ENCODE peak calls at places on chromosomes 11 and 22, in nine cellular contexts. Z is stimulated activated CD4-positive, alpha-beta T cell treated with anti-CD3 and anti-CD28 coated beads, Interleukin-4, amount 100 ng/mL, for 48 hours; P is KBM-7; E is heart left ventricle; L is Right ventricle myocardium inferior; F is GM12865; O is AG10803; G is hypothalamus; M is HTR-8/SVneo. H is an unnamed sample.

GRCh38 chr11:134657631-134658030 is 245.6 kb upstream of the B3GAT1 start:
- DNase-seq in F (no peak), G (no peak), Z (no peak), P (no peak), E (no peak), O (no peak), M (no peak), L (no peak), H (no peak)

GRCh38 chr22:36432592-36433317 is 45.0 kb upstream of the MYH9 start:
- DNase-seq in F (no peak), E (no peak), Z (no peak), P (no peak), L (no peak), O (peak; percentile 64), G (no peak), M (no peak), H (no peak)

GRCh38 chr22:50022171-50022819 is 9.7 kb upstream of the IL17REL start:
- DNase-seq in E (no peak), L (no peak), M (no peak), P (no peak), F (no peak), Z (no peak), G (no peak), O (no peak), H (no peak)

GRCh38 chr11:128388182-128388815 is 199.1 kb downstream of the ETS1 start:
- DNase-seq in Z (no peak), O (no peak), L (no peak), G (no peak), E (no peak), F (no peak), M (no peak), P (no peak), H (no peak)

GRCh38 chr11:92941676-92942571 is 27.5 kb upstream of the MTNR1B start:
- DNase-seq in P (peak; percentile 39), Z (peak; percentile 2), L (no peak), M (peak; percentile 49), G (no peak), O (peak; percentile 33), F (peak; percentile 38), E (no peak), H (no peak)

GRCh38 chr11:76083563-76084451 is 122.5 kb downstream of the WNT11 start:
- DNase-seq in O (no peak), E (no peak), M (peak; percentile 6), L (no peak), G (no peak), F (no peak), Z (no peak), P (no peak), H (no peak)

GRCh38 chr22:36727110-36727509 is 23.6 kb upstream of the CACNG2 start:
- DNase-seq in Z (no peak), O (no peak), E (no peak), L (no peak), M (no peak), F (no peak), G (no peak), P (no peak), H (no peak)

GRCh38 chr11:19674420-19674819 is 38.2 kb upstream of the NAV2 start:
- DNase-seq in Z (no peak), G (no peak), M (no peak), E (no peak), L (no peak), O (no peak), F (no peak), P (no peak), H (no peak)

GRCh38 chr11:44006882-44007495 is 40.8 kb upstream of the ACCSL start:
- DNase-seq in P (no peak), E (peak; percentile 60), L (no peak), Z (no peak), O (no peak), F (no peak), G (no peak), M (no peak), H (no peak)

GRCh38 chr22:48306785-48307570 is 1520.7 kb downstream of the BRD1 start:
- DNase-seq in F (no peak), P (no peak), M (no peak), L (peak; percentile 60), E (no peak), G (no peak), Z (no peak), O (no peak), H (no peak)

GRCh38 chr11:2825886-2826678 is 59.5 kb downstream of the CDKN1C start:
- DNase-seq in E (peak; percentile 66), M (peak; percentile 98), F (no peak), L (peak; percentile 81), Z (no peak), P (peak; percentile 86), G (no peak), O (peak; percentile 99), H (peak; percentile 96)

GRCh38 chr11:821513-822371 is 3.0 kb downstream of the PNPLA2 start:
- DNase-seq in G (no peak), P (no peak), L (peak; percentile 86), F (no peak), Z (no peak), O (no peak), E (no peak), M (no peak), H (no peak)

GRCh38 chr11:34819740-34820482 is 96.3 kb downstream of the APIP start:
- DNase-seq in F (no peak), O (no peak), E (no peak), Z (no peak), G (no peak), P (no peak), L (no peak), M (no peak), H (no peak)

GRCh38 chr11:16946477-16947282 is 67.5 kb downstream of the PLEKHA7 start:
- DNase-seq in F (peak; percentile 73), L (no peak), G (no peak), Z (no peak), E (no peak), O (no peak), P (no peak), M (no peak), H (no peak)

GRCh38 chr11:61699737-61700160 is 19.6 kb downstream of the DAGLA start:
- DNase-seq in G (no peak), F (no peak), E (peak; percentile 66), M (no peak), O (no peak), Z (no peak), L (no peak), P (no peak), H (no peak)

GRCh38 chr11:35412285-35412684 is 7.1 kb downstream of the SLC1A2 start:
- DNase-seq in M (peak; percentile 34), L (no peak), P (peak; percentile 24), Z (no peak), G (no peak), F (no peak), E (no peak), O (peak; percentile 12), H (no peak)

GRCh38 chr11:13140028-13140870 is 131.1 kb downstream of the RASSF10 start:
- DNase-seq in P (peak; percentile 2), M (no peak), E (no peak), O (peak; percentile 64), Z (no peak), F (peak; percentile 63), G (no peak), L (no peak), H (peak; percentile 73)

GRCh38 chr11:126607374-126607773 is 251.9 kb downstream of the ST3GAL4 start:
- DNase-seq in F (peak; percentile 33), O (peak; percentile 78), Z (peak; percentile 2), E (peak; percentile 24), P (peak; percentile 60), L (no peak), M (peak; percentile 50), G (peak; percentile 28), H (peak; percentile 46)

GRCh38 chr11:99554232-99554903 is 533.6 kb downstream of the CNTN5 start:
- DNase-seq in Z (no peak), L (no peak), P (no peak), F (no peak), O (no peak), G (no peak), E (no peak), M (no peak), H (no peak)

GRCh38 chr11:131186629-131187075 is 183.8 kb upstream of the NTM start:
- DNase-seq in P (peak; percentile 18), L (no peak), M (no peak), O (peak; percentile 1), Z (no peak), F (peak; percentile 84), G (no peak), E (no peak), H (no peak)

GRCh38 chr11:96061094-96061493 is 137.2 kb upstream of the MTMR2 start:
- DNase-seq in M (no peak), E (no peak), F (no peak), G (no peak), P (no peak), L (no peak), O (peak; percentile 53), Z (no peak), H (no peak)

GRCh38 chr11:19441752-19442553 is 201.2 kb upstream of the E2F8 start:
- DNase-seq in M (peak; percentile 80), F (peak; percentile 90), L (no peak), E (peak; percentile 19), O (peak; percentile 75), Z (peak; percentile 59), P (no peak), G (no peak), H (peak; percentile 34)

GRCh38 chr11:63248966-63249365 is 5.6 kb upstream of the SLC22A25 start:
- DNase-seq in O (no peak), E (no peak), L (no peak), F (no peak), G (no peak), M (no peak), P (no peak), Z (no peak), H (peak; percentile 28)

GRCh38 chr22:22558071-22558971 is 744 bp downstream of the PRAME start:
- DNase-seq in E (no peak), L (no peak), Z (no peak), P (no peak), G (no peak), M (no peak), O (no peak), F (no peak), H (no peak)

GRCh38 chr11:47399860-47400812 is 8.3 kb upstream of the SLC39A13 start:
- DNase-seq in M (peak; percentile 59), F (peak; percentile 59), E (no peak), Z (no peak), L (no peak), G (no peak), O (no peak), P (peak; percentile 84), H (no peak)

GRCh38 chr11:8947230-8947943 is 4.6 kb upstream of the ASCL3 start:
- DNase-seq in L (no peak), O (no peak), F (no peak), P (no peak), Z (no peak), E (no peak), M (no peak), G (no peak), H (no peak)

GRCh38 chr11:64667154-64667745 is 55.7 kb downstream of the NRXN2 start:
- DNase-seq in M (no peak), P (no peak), E (no peak), F (no peak), L (no peak), O (no peak), G (no peak), Z (no peak), H (peak; percentile 52)

GRCh38 chr11:128942272-128942612 is 429 bp downstream of the TP53AIP1 start:
- DNase-seq in G (no peak), L (no peak), Z (no peak), P (no peak), M (no peak), F (no peak), E (no peak), O (no peak), H (no peak)

GRCh38 chr11:76339217-76339616 is 41.7 kb downstream of the THAP12 start:
- DNase-seq in G (no peak), E (peak; percentile 73), P (peak; percentile 82), L (peak; percentile 85), M (no peak), O (peak; percentile 90), F (peak; percentile 15), Z (no peak), H (no peak)

GRCh38 chr11:62726156-62727006 is 876 bp downstream of the HNRNPUL2 start:
- DNase-seq in M (no peak), P (peak; percentile 14), G (no peak), F (no peak), Z (no peak), E (no peak), L (no peak), O (no peak), H (no peak)

GRCh38 chr22:29704528-29705285 is 15.1 kb upstream of the CABP7 start:
- DNase-seq in O (peak; percentile 23), L (no peak), Z (no peak), G (peak; percentile 75), M (no peak), P (no peak), E (no peak), F (no peak), H (peak; percentile 65)

H was measured in SJSA1.